ENCODE peak calls at places on chromosomes 12 and 14, in seven cellular contexts. D is DMS153, M is fibroblast of the conjunctiva, P is anterior cingulate cortex, H is HAP-1, S is mesothelial cell of epicardium, W is AG09309. V is an unnamed sample.

GRCh38 chr12:14416658-14417057 is 51.2 kb downstream of the ATF7IP start:
- DNase-seq in D (no peak), M (peak), P (no peak), H (peak), S (no peak), W (peak), V (no peak)

GRCh38 chr14:95233702-95234241 is 76.4 kb upstream of the DICER1 start:
- DNase-seq in D (no peak), M (no peak), P (no peak), H (no peak), S (no peak), W (no peak), V (no peak)

GRCh38 chr14:38961136-38961535 is 141.9 kb downstream of the SEC23A start:
- DNase-seq in D (no peak), M (no peak), P (no peak), H (no peak), S (no peak), W (no peak), V (no peak)

GRCh38 chr12:113407931-113408585 is 4.4 kb upstream of the SDS start:
- DNase-seq in D (no peak), M (peak), P (no peak), H (no peak), S (no peak), W (peak), V (peak)

GRCh38 chr12:62260733-62261683 is 804 bp downstream of the USP15 start:
- DNase-seq in D (peak), M (peak), P (peak), H (peak), S (no peak), W (no peak), V (no peak)

GRCh38 chr12:66087365-66087943 is 43.1 kb downstream of the LLPH start:
- DNase-seq in D (peak), M (peak), P (no peak), H (peak), S (peak), W (peak), V (no peak)

GRCh38 chr12:1794440-1795090 is 25.8 kb upstream of the LRTM2 start:
- DNase-seq in D (no peak), M (no peak), P (no peak), H (no peak), S (no peak), W (no peak), V (no peak)

GRCh38 chr14:20841096-20841495 is 38.5 kb upstream of the RNASE1 start:
- DNase-seq in D (no peak), M (no peak), P (no peak), H (no peak), S (no peak), W (no peak), V (no peak)

GRCh38 chr12:32863128-32863527 is 33.4 kb downstream of the PKP2 start:
- DNase-seq in D (no peak), M (no peak), P (no peak), H (no peak), S (no peak), W (no peak), V (no peak)

GRCh38 chr12:124837958-124838803 is 25.5 kb downstream of the SCARB1 start:
- DNase-seq in D (peak), M (peak), P (no peak), H (no peak), S (no peak), W (peak), V (peak)

GRCh38 chr12:81558031-81558430 is 201.1 kb downstream of the PPFIA2 start:
- DNase-seq in D (no peak), M (peak), P (no peak), H (no peak), S (no peak), W (no peak), V (no peak)

GRCh38 chr14:74302160-74302628 is 540 bp downstream of the ABCD4 start:
- DNase-seq in D (no peak), M (peak), P (no peak), H (peak), S (no peak), W (no peak), V (no peak)

GRCh38 chr12:105083551-105084105 is 630 bp downstream of the ALDH1L2 start:
- DNase-seq in D (no peak), M (peak), P (peak), H (no peak), S (no peak), W (no peak), V (no peak)

GRCh38 chr14:104507443-104507842 is 72.1 kb upstream of the C14orf180 start:
- DNase-seq in D (no peak), M (no peak), P (no peak), H (no peak), S (no peak), W (no peak), V (no peak)

GRCh38 chr14:100880271-100881101 is 23.0 kb downstream of the RTL1 start:
- DNase-seq in D (no peak), M (no peak), P (no peak), H (no peak), S (no peak), W (no peak), V (no peak)

GRCh38 chr12:47085815-47086252 is 6.1 kb upstream of the AMIGO2 start:
- DNase-seq in D (peak), M (no peak), P (no peak), H (no peak), S (no peak), W (no peak), V (no peak)

GRCh38 chr14:105065280-105066228 is at the start of gene GPR132:
- DNase-seq in D (no peak), M (no peak), P (no peak), H (no peak), S (no peak), W (no peak), V (no peak)

GRCh38 chr12:113961921-113962710 is 4.0 kb downstream of the RBM19 start:
- DNase-seq in D (no peak), M (peak), P (no peak), H (no peak), S (no peak), W (no peak), V (no peak)

GRCh38 chr14:50013198-50013918 is 103.0 kb downstream of the VCPKMT start:
- DNase-seq in D (no peak), M (no peak), P (no peak), H (no peak), S (no peak), W (no peak), V (no peak)

GRCh38 chr12:39329015-39329414 is 113.9 kb downstream of the KIF21A start:
- DNase-seq in D (no peak), M (no peak), P (no peak), H (no peak), S (no peak), W (no peak), V (no peak)

GRCh38 chr14:96698846-96699543 is 98.2 kb upstream of the VRK1 start:
- DNase-seq in D (no peak), M (no peak), P (no peak), H (no peak), S (no peak), W (no peak), V (no peak)

GRCh38 chr12:105166736-105167135 is 59.2 kb downstream of the WASHC4 start:
- DNase-seq in D (no peak), M (no peak), P (no peak), H (no peak), S (no peak), W (peak), V (no peak)

GRCh38 chr14:99735189-99736135 is 51.4 kb downstream of the CYP46A1 start:
- DNase-seq in D (no peak), M (no peak), P (no peak), H (no peak), S (peak), W (no peak), V (no peak)

GRCh38 chr12:13343380-13343779 is 146.9 kb downstream of the EMP1 start:
- DNase-seq in D (no peak), M (peak), P (no peak), H (no peak), S (no peak), W (no peak), V (no peak)

GRCh38 chr12:107349008-107349747 is 255.8 kb upstream of the CRY1 start:
- DNase-seq in D (peak), M (peak), P (no peak), H (no peak), S (no peak), W (peak), V (peak)

GRCh38 chr12:55728185-55728931 is 451 bp downstream of the CD63 start:
- DNase-seq in D (peak), M (no peak), P (peak), H (no peak), S (no peak), W (no peak), V (no peak)

GRCh38 chr12:14007638-14008037 is 26.2 kb upstream of the GRIN2B start:
- DNase-seq in D (no peak), M (no peak), P (no peak), H (no peak), S (no peak), W (no peak), V (no peak)

GRCh38 chr12:69904761-69905160 is 79.7 kb downstream of the MYRFL start:
- DNase-seq in D (no peak), M (no peak), P (no peak), H (no peak), S (no peak), W (peak), V (peak)

GRCh38 chr12:48985475-48985897 is 7.4 kb downstream of the WNT1 start:
- DNase-seq in D (no peak), M (no peak), P (no peak), H (no peak), S (no peak), W (no peak), V (no peak)

GRCh38 chr12:16349132-16349463 is 1.7 kb downstream of the MGST1 start:
- DNase-seq in D (no peak), M (peak), P (no peak), H (no peak), S (no peak), W (peak), V (peak)

GRCh38 chr12:45585522-45586230 is 143.8 kb upstream of the ARID2 start:
- DNase-seq in D (no peak), M (no peak), P (no peak), H (no peak), S (no peak), W (no peak), V (no peak)

GRCh38 chr14:89040080-89040437 is 215.6 kb downstream of the TTC8 start:
- DNase-seq in D (no peak), M (no peak), P (no peak), H (no peak), S (no peak), W (no peak), V (no peak)

GRCh38 chr14:77205566-77205965 is 24.0 kb downstream of the TMEM63C start:
- DNase-seq in D (no peak), M (no peak), P (no peak), H (no peak), S (no peak), W (no peak), V (no peak)

GRCh38 chr12:88401153-88401552 is 179.1 kb downstream of the KITLG start:
- DNase-seq in D (no peak), M (no peak), P (no peak), H (no peak), S (no peak), W (no peak), V (no peak)

GRCh38 chr12:79690606-79691298 is at the start of gene PAWR:
- DNase-seq in D (peak), M (no peak), P (peak), H (peak), S (peak), W (no peak), V (no peak)

GRCh38 chr12:1972856-1973317 is 31.4 kb downstream of the DCP1B start:
- DNase-seq in D (no peak), M (no peak), P (no peak), H (no peak), S (no peak), W (no peak), V (no peak)

GRCh38 chr14:96962337-96962736 is 165.2 kb downstream of the VRK1 start:
- DNase-seq in D (no peak), M (no peak), P (no peak), H (no peak), S (no peak), W (no peak), V (no peak)

GRCh38 chr12:43758247-43758727 is 303 bp downstream of the PUS7L start:
- DNase-seq in D (no peak), M (no peak), P (no peak), H (peak), S (no peak), W (no peak), V (no peak)

GRCh38 chr14:51004801-51005526 is 60.7 kb upstream of the PYGL start:
- DNase-seq in D (peak), M (peak), P (no peak), H (peak), S (no peak), W (no peak), V (no peak)